ENCODE peak calls at places on chromosomes 2 and 18, in five cellular contexts. U, J, Y, D and T are unnamed samples.
A peak's percentile ranks its signal among the peaks of the same experiment; 100 is the strongest.

GRCh38 chr18:35605686-35606417 is 24.3 kb downstream of the GALNT1 start:
- DNase-seq in U (no peak), J (no peak), Y (peak; percentile 35), D (no peak), T (no peak)

GRCh38 chr2:120732506-120733237 is 3.0 kb upstream of the GLI2 start:
- DNase-seq in U (no peak), J (no peak), Y (no peak), D (no peak), T (no peak)

GRCh38 chr18:32803571-32803970 is 30.7 kb upstream of the KLHL14 start:
- DNase-seq in U (no peak), J (no peak), Y (no peak), D (no peak), T (no peak)

GRCh38 chr2:209943776-209944175 is 58.7 kb upstream of the RPE start:
- DNase-seq in U (no peak), J (no peak), Y (no peak), D (no peak), T (no peak)

GRCh38 chr2:2916621-2917020 is 461.0 kb downstream of the EIPR1 start:
- DNase-seq in U (no peak), J (no peak), Y (no peak), D (no peak), T (no peak)

GRCh38 chr18:23871410-23871809 is 143.1 kb upstream of the TTC39C start:
- DNase-seq in U (no peak), J (no peak), Y (peak; percentile 81), D (peak; percentile 46), T (no peak)

GRCh38 chr2:20642026-20642971 is 8.6 kb downstream of the HS1BP3 start:
- DNase-seq in U (peak; percentile 57), J (peak; percentile 70), Y (peak; percentile 82), D (peak; percentile 42), T (peak; percentile 33)

GRCh38 chr2:221731432-221731831 is 159.3 kb upstream of the EPHA4 start:
- DNase-seq in U (no peak), J (no peak), Y (no peak), D (no peak), T (no peak)

GRCh38 chr2:213627054-213627710 is 342.9 kb downstream of the SPAG16 start:
- DNase-seq in U (no peak), J (no peak), Y (no peak), D (no peak), T (no peak)

GRCh38 chr2:5389740-5390139 is 302.4 kb upstream of the SOX11 start:
- DNase-seq in U (no peak), J (no peak), Y (no peak), D (no peak), T (no peak)

GRCh38 chr2:601387-601698 is 75.9 kb downstream of the TMEM18 start:
- DNase-seq in U (no peak), J (no peak), Y (no peak), D (no peak), T (no peak)

GRCh38 chr18:58213445-58213844 is 169.4 kb downstream of the NEDD4L start:
- DNase-seq in U (no peak), J (no peak), Y (peak; percentile 89), D (no peak), T (no peak)

GRCh38 chr2:85772019-85772745 is 18.4 kb downstream of the ATOH8 start:
- DNase-seq in U (no peak), J (peak; percentile 96), Y (peak; percentile 100), D (no peak), T (peak; percentile 88)

GRCh38 chr2:6957031-6957714 is 40.0 kb downstream of the RNF144A start:
- DNase-seq in U (no peak), J (no peak), Y (no peak), D (no peak), T (no peak)